ENCODE peak calls at places on chromosomes 16 and 17, in five cellular contexts. K is endothelial cell of umbilical vein, H is IMR-90, F is body of pancreas, C is ovary. N is an unnamed sample.

GRCh38 chr17:794876-795275 is 12.7 kb downstream of the MRM3 start:
- DNase-seq in K (peak), F (peak), H (peak), C (peak), N (peak)

GRCh38 chr17:61294777-61295176 is 104.9 kb upstream of the TBX2 start:
- DNase-seq in F (no peak), C (no peak), H (peak), K (no peak), N (no peak)

GRCh38 chr17:3639981-3640596 is 3.5 kb downstream of the CTNS start:
- DNase-seq in H (peak), K (peak), F (peak), C (no peak), N (no peak)

GRCh38 chr16:72013389-72013788 is 4.8 kb downstream of the DHODH start:
- DNase-seq in C (peak), H (peak), K (no peak), F (no peak), N (no peak)

GRCh38 chr16:72066747-72067146 is 3.7 kb downstream of the HPR start:
- DNase-seq in F (peak), H (peak), K (peak), C (no peak), N (peak)

GRCh38 chr16:12321363-12321762 is 344.8 kb downstream of the SNX29 start:
- DNase-seq in C (no peak), K (no peak), F (no peak), H (no peak), N (peak)

GRCh38 chr16:30004811-30005242 is 6.0 kb downstream of the DOC2A start:
- DNase-seq in K (no peak), C (no peak), F (no peak), H (no peak), N (no peak)

GRCh38 chr17:65678534-65678933 is 117.1 kb upstream of the AXIN2 start:
- DNase-seq in C (no peak), F (no peak), K (no peak), H (no peak), N (no peak)

GRCh38 chr16:76955629-76956028 is 235.4 kb upstream of the MON1B start:
- DNase-seq in C (no peak), F (no peak), K (no peak), H (peak), N (no peak)

GRCh38 chr16:55701442-55702319 is 45.9 kb downstream of the SLC6A2 start:
- DNase-seq in C (peak), H (peak), F (peak), K (peak), N (peak)

GRCh38 chr17:60134396-60135159 is 15.2 kb upstream of the CA4 start:
- DNase-seq in H (peak), K (peak), F (no peak), C (no peak), N (no peak)

GRCh38 chr17:56751145-56751743 is 82.5 kb downstream of the C17orf67 start:
- DNase-seq in C (no peak), F (no peak), K (peak), H (no peak), N (no peak)

GRCh38 chr17:71099003-71099710 is 929.8 kb downstream of the KCNJ2 start:
- DNase-seq in H (no peak), K (no peak), F (no peak), C (no peak), N (no peak)

GRCh38 chr16:85689950-85690320 is 1.2 kb upstream of the GINS2 start:
- DNase-seq in F (no peak), H (no peak), C (no peak), K (no peak), N (no peak)

GRCh38 chr17:18932360-18933055 is 19.5 kb upstream of the SLC5A10 start:
- DNase-seq in H (no peak), K (no peak), C (no peak), F (no peak), N (no peak)

GRCh38 chr17:49836111-49837030 is 11.5 kb downstream of the TAC4 start:
- DNase-seq in F (peak), H (peak), C (peak), K (peak), N (peak)

GRCh38 chr16:30490210-30490609 is 17.7 kb downstream of the ITGAL start:
- DNase-seq in F (no peak), H (no peak), C (no peak), K (no peak), N (no peak)

GRCh38 chr17:731943-732787 is at the start of gene TLCD3A:
- DNase-seq in H (peak), F (peak), K (peak), C (peak), N (no peak)

DNA sequence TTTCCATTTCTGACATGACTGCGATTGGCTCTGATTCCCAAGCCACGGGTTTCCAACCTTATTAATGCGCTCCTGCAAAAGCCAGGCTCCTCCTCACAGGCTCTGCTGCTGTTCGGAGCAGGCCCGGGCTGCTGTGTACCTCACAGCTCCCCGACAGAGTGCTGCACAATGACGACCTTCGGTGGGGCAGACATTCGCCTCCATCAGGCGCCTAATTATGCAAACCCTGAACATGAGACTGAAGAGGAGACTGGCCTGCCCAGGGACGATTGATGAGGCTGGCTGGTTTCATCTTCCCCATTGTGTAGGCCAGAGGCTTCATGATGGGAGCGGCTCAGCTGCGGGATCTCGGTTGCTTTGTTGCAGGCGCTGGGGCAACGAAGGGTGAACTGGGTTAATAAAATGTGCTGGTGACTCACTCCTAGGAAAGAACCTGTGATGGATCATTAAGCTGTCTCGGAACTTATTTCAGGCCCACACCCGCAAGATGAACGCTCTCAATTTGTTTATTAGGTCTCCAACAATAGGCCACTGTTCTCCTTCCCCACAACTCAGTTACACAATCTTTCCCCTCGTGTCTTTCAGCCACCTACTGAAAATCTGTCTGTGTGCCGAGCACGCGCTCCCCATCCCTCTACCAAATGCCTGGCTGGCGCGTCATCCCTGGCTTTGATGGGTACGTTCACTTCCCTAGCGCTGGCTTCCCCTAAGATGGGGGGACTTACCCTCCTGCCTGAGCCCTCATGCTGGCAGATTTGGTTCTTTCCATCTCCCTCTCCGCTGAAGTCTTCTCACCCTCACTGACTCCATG is 27.2 kb upstream of the TOB1 start:
- DNase-seq in H (peak), F (peak), K (no peak), C (no peak), N (peak)
- TF ChIP-seq POLR2A in H (no peak), F (peak), K (no peak), C (no peak), N (no peak)

GRCh38 chr17:7016886-7017826 is 4.7 kb downstream of the RNASEK start:
- DNase-seq in K (no peak), C (no peak), F (no peak), H (no peak), N (no peak)

GRCh38 chr17:7019406-7019805 is 3.4 kb upstream of the BCL6B start:
- DNase-seq in K (no peak), F (no peak), C (peak), H (no peak), N (no peak)

GRCh38 chr17:7019839-7020519 is 2.9 kb upstream of the BCL6B start:
- DNase-seq in K (peak), F (peak), H (peak), C (peak), N (no peak)

GRCh38 chr17:7017827-7018200 is 5.0 kb upstream of the BCL6B start:
- DNase-seq in C (peak), F (no peak), H (no peak), K (no peak), N (no peak)

DNA sequence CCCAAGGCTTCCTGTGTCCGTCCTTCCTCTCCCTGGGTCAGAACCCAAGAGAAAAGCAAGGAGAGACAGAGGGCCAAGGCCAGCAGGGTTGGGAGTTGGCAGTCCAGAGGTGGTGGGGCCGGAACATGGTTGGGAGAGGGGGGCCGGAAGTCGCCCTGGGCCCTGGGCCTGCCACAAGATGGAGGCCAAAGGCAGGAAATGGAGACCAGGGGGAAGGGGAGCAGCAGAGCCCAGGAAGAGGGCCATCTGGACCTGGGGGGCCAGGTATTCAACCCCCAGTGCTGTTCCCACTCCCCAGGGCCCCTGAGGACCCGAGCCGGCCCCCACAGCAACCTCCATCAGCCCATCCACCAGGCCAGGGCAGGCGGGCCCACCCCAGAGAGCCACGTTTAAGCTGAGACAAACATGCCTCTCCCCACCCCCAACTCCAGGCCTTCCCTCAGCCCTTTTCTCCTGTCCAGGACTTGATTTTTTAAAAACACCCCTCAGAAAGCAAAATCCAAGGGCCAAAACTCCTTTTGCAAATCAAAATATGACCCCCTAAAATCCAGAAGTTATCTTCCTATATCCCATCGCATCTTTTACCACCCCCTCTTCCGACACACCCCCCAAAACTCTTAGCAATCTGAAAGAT is 4.4 kb upstream of the BCL6B start:
- DNase-seq in H (no peak), C (peak), K (no peak), F (no peak), N (no peak)
- TF ChIP-seq POLR2A in H (no peak), C (peak), K (peak), F (no peak), N (no peak)

DNA sequence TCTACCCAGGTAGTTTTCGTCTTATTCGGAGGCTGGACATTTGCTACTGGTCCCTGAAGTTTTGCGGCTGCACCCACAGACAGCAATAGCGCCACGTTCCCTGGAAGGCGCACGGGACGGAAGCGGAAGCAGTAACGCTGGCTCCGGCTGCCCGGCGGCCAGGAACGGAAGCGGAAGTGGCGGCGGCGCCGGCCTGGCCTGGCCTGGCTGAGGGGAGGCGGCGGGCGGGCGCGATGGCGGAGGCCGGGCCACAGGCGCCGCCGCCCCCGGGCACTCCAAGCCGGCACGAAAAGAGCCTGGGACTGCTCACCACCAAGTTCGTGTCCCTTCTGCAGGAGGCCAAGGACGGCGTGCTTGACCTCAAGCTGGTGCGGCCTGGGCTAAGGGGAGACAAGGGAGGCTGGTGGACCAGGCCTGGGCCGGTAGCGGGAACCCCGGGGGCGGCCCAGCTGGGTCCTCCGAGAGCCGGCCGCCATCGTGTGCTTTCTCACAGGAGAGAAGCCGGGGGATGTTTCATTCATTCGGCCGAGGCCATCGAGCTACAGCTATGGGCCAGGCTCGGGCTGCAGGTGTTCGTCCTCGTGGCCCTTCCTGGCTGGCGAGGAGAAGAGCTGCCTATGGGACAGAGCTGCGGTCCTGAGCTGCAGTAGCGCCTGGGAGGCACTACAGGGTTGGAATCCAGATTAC is at the start of gene E2F4:
- DNase-seq in K (peak), F (peak), C (peak), H (peak), N (peak)
- TF ChIP-seq POLR2A in K (peak), F (peak), C (peak), H (peak), N (peak)

DNA sequence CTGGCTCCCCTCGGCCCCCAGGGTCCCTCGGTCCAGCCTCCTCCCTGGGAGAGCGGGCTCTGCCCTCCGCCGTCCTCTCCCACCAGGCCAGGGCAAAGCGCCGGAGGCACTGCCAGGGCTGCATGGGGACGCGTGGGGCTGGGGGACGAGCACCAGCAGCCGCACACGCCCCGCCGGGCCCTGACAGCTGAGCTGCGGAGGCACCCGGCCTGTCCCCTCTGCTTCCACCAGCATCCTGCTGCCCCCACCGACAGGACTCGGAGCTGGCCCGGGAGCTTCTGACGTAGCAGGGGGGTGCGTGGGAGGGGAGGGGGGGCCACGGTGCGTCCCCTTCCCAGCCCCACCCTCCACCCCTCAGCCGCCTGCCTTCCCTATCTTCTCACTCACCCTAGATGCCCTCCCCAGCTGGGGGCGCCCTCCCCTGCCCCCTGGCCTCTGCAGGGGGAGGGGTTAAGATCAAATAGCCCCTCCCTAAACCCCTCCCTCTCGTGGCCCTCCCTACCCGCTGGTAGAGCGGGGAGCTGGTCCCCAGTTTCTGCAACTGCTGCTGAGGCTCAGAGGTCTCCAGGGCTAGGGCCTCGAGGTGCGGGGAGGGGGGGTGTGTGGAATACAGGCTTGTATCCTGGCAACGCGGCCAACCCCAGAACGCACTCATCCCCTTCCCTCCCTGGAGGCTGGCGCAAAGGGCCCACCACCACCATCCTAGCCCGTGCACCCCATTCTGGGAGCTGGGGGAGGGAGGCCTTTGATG is 1.1 kb downstream of the SRCIN1 start:
- DNase-seq in F (no peak), C (peak), H (no peak), K (no peak), N (peak)
- TF ChIP-seq POLR2A in F (no peak), C (no peak), H (no peak), K (no peak), N (peak)

GRCh38 chr16:10942352-10943297 is at the start of gene DEXI:
- DNase-seq in F (peak), H (peak), K (peak), C (peak), N (peak)
- TF ChIP-seq POLR2A in F (peak), H (no peak), K (no peak), C (peak), N (peak)

DNA sequence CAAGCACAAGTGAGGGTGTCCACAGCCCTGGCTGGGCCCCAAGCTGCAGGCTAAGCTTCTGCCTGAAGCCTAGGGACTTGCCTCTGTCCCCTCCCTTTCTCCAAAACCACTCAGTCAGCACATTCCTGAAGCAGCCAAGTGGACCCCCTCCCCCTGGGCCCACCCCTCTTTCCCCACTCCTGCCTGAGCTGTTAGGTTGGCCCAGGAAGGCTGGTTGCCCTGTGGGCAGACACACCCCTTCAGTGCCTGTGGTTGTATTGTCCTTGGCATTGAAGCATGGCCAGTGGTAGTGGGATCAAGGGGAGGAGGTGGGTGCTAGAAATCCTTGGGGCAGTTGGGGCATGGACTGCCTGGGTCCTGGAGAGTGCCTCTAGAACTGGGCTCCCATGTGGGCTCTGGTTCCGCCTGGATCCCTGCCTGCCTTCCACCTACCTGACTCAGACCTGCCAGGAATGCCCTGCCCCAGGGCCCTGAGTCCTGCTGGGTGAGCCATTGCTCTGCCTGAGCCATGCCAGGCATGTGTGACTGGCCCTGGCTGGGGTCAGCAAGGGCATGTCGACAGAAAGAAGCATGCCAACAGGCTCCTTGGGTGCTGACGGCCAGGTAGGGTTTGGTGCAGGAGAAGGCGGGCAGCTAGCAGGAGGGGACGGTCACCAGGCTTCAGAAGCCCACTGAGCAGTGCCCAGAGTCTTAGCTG is 2.1 kb downstream of the TRAF4 start:
- DNase-seq in F (peak), C (peak), H (no peak), K (no peak), N (no peak)
- TF ChIP-seq POLR2A in F (no peak), C (no peak), H (peak), K (no peak), N (peak)

GRCh38 chr17:11558681-11559234 is 39.5 kb upstream of the DNAH9 start:
- DNase-seq in C (no peak), H (no peak), F (no peak), K (no peak), N (no peak)
- TF ChIP-seq POLR2A in C (no peak), H (no peak), F (no peak), K (no peak), N (no peak)

DNA sequence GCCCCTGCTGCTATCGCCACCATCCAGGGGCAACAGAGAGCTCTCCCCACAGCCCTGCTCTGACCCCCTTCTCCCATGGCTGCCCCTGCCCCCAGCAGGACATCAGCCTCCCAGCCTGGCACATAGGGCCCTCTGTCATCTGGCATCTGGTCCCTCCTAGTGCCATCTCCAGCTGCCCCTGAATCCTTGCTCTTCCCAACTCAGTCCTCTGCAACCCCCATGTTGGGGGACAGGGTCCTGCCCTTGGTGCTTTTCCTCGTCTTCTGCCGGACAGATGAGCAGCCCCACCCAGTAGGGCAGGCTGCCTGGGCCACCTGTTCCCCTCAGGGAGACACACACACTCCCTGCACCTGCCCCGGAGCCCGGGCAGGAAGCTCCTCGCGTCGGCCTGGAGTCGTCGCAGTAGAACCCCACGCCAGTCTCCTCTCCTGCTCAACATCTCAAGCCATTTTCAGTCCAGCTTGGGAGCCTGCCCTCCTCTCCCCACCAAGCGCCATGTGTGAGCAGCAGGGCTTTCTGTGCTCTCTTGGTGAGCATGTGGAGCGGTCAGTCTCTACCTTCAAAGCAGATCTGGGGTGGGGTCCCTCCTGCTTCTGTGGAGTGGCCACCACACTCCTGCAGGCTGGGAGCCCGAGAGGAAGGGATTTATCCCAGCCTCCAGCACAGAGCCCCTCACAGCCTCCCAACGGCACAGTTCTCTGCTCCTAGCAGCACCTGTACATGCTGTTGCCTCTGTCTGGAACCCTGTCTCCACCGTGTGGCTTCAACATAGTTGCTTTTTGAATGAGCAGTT is 28.2 kb downstream of the TNFRSF13B start:
- DNase-seq in C (no peak), H (no peak), K (no peak), F (no peak), N (no peak)
- TF ChIP-seq POLR2A in C (no peak), H (no peak), K (no peak), F (no peak), N (no peak)

N was measured in HepG2.